ENCODE peak calls at places on chromosomes 11 and 22, in four cellular contexts. M is RWPE1, J is tibial artery, C is PC-3. G is an unnamed sample.
A peak's percentile ranks its signal among the peaks of the same experiment; 100 is the strongest.

GRCh38 chr11:57345555-57346151 is 7.5 kb downstream of the P2RX3 start:
- DNase-seq in M (peak; percentile 90), C (peak; percentile 94), J (peak; percentile 74), G (peak; percentile 63)

GRCh38 chr11:38971141-38971540 is 2373.1 kb upstream of the RAG2 start:
- DNase-seq in M (peak; percentile 81), J (no peak), C (peak; percentile 85), G (no peak)

GRCh38 chr22:43272301-43272700 is 70.9 kb downstream of the SCUBE1 start:
- DNase-seq in J (no peak), C (no peak), M (no peak), G (no peak)

GRCh38 chr11:90220391-90220790 is 2.5 kb downstream of the CHORDC1 start:
- DNase-seq in C (peak; percentile 76), J (no peak), M (peak; percentile 50), G (peak; percentile 56)

GRCh38 chr22:23218867-23219251 is 38.5 kb downstream of the BCR start:
- DNase-seq in M (no peak), J (no peak), C (no peak), G (no peak)

GRCh38 chr11:40274017-40274416 is 1185.4 kb downstream of the LRRC4C start:
- DNase-seq in C (peak; percentile 2), M (no peak), J (no peak), G (peak; percentile 53)

GRCh38 chr22:32050678-32051515 is 7.8 kb downstream of the SLC5A1 start:
- DNase-seq in M (peak; percentile 85), J (peak; percentile 38), C (peak; percentile 88), G (peak; percentile 86)

GRCh38 chr11:99693941-99694492 is 673.3 kb downstream of the CNTN5 start:
- DNase-seq in C (peak; percentile 88), M (peak; percentile 60), J (no peak), G (peak; percentile 80)

GRCh38 chr22:26322179-26322905 is 106.7 kb upstream of the ASPHD2 start:
- DNase-seq in M (peak; percentile 74), C (peak; percentile 75), J (no peak), G (peak; percentile 71)

GRCh38 chr11:125552927-125553326 is 16.4 kb upstream of the EI24 start:
- DNase-seq in J (no peak), M (no peak), C (no peak), G (no peak)

GRCh38 chr22:19149047-19149883 is 827 bp downstream of the GSC2 start:
- DNase-seq in C (no peak), J (no peak), M (no peak), G (no peak)

GRCh38 chr22:25362883-25363240 is 143.4 kb downstream of the CRYBB2 start:
- DNase-seq in J (peak; percentile 17), M (no peak), C (no peak), G (no peak)

GRCh38 chr11:7414729-7415536 is 70.4 kb upstream of the OLFML1 start:
- DNase-seq in M (no peak), C (no peak), J (no peak), G (no peak)

GRCh38 chr11:12185106-12185690 is 74.8 kb downstream of the MICAL2 start:
- DNase-seq in C (no peak), J (no peak), M (no peak), G (no peak)

GRCh38 chr11:12187399-12187798 is 77.0 kb downstream of the MICAL2 start:
- DNase-seq in C (no peak), M (no peak), J (no peak), G (peak; percentile 36)

GRCh38 chr11:12184696-12185095 is 74.3 kb downstream of the MICAL2 start:
- DNase-seq in J (no peak), C (peak; percentile 23), M (no peak), G (no peak)

GRCh38 chr11:12186683-12187082 is 76.3 kb downstream of the MICAL2 start:
- DNase-seq in J (no peak), M (no peak), C (no peak), G (no peak)

DNA sequence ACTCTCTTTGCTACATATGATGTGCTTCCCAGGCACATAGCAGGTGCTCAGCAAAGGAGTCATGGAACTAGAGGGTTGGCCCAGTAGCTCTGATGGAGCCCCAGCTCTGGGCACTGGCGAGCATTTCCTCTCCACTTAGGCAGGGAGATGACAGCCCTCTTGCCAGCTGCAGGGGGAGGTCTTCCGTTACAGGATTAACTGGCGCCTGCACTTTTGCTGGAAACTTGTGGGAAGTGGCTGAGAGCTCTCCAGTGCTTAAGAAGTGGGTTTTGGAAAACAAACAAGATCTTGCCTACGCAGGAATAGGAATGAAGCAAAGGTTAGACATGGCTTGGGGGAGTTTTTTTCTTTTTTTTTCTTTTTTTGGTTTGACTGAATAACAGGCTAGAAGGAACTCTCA is 75.5 kb downstream of the MICAL2 start:
- DNase-seq in J (no peak), C (no peak), M (no peak), G (no peak)
- H3K27ac ChIP-seq in J (peak overlapping the region; percentile 91), C (no peak overlapping the region), M (peak overlapping the region; percentile 56), G (peak overlapping the region; percentile 66)

DNA sequence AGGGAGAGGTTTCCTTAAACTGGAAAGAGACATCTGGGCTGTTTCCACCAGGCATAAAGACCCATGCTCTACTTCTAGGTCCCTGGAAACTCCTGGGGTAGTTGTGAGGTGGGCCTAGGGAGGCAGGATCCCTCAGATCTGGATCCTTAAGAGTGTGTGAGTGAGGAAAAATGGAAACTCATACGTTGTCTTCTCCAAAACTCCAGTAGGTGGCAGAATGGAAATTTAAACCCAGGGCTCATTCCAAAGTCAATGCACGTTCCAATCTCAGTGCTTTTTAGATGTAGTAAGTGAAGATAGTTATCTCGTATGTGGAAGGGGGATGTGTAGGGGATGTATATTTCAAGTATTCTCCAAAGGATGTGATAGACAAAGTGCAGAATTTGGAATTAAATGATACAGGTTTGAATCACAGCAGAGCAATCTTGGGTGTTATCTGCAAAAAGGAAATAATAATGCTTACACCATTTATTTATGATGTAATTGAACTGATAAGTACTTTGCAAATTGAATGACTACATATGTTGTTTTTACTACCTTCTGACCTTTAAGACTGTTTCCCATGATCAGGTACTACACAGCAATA is 13.1 kb upstream of the MMP1 start:
- DNase-seq in J (no peak), C (peak; percentile 69), M (no peak), G (peak; percentile 18)
- TF ChIP-seq CTCF in J (no peak), C (peak; percentile 88), M (peak; percentile 58), G (peak; percentile 69)

DNA sequence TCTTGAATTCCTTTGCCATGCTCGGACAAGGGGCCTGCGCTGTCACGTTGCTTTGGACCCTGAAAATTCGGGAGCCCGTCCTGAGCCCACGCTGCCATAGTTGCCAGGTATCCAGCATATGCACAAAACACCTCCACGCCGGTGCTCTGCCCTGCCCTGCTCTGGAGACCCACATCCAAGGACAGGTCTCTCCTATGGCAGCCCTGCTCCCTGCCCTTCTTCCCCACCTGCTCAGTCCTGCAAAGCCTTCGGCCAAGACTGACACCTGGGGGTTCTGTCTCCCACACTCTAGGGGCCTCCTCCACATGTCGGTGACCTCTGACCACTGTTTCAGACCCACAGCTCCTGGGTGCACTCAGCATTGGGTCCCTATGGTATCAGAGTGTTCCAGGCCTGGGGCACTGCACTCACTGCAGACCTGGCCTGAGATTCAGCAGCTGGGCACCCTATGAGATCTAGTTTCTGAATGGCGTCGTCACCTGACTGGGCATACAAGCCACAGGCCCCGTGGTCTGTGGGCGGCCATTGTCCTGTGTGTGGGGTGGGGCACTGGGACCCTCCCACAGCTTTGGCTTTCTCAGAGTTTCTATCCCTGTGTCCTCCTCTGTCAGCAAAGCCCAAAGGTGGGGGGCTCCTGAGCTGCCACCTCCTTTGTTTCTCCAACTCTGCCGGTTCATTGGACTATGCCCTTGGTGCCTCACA is 2.0 kb upstream of the KRTAP5-6 start:
- DNase-seq in C (no peak), M (no peak), J (no peak), G (no peak)
- H3K27ac ChIP-seq in C (no peak overlapping the region), M (peak overlapping the region; percentile 76), J (no peak overlapping the region), G (no peak overlapping the region)

GRCh38 chr11:120547301-120547700 is 35.8 kb downstream of the GRIK4 start:
- DNase-seq in M (no peak), J (no peak), C (no peak), G (no peak)

GRCh38 chr11:120546312-120547205 is 35.0 kb downstream of the GRIK4 start:
- DNase-seq in C (peak; percentile 97), J (peak; percentile 78), M (peak; percentile 88), G (peak; percentile 94)

GRCh38 chr11:120549346-120549745 is 37.8 kb downstream of the GRIK4 start:
- DNase-seq in C (no peak), J (no peak), M (no peak), G (no peak)

GRCh38 chr11:120548682-120549209 is 37.2 kb downstream of the GRIK4 start:
- DNase-seq in M (no peak), J (no peak), C (no peak), G (no peak)

GRCh38 chr11:120547871-120548681 is 36.5 kb downstream of the GRIK4 start:
- DNase-seq in C (peak; percentile 95), J (peak; percentile 80), M (peak; percentile 75), G (peak; percentile 92)
- TF ChIP-seq CTCF in C (peak; percentile 45), J (no peak), M (no peak), G (peak; percentile 16)

GRCh38 chr22:20549232-20549841 is 41.9 kb downstream of the MED15 start:
- DNase-seq in C (no peak), J (no peak), M (no peak), G (no peak)
- H3K27ac ChIP-seq in C (no peak overlapping the region), J (peak overlapping the region; percentile 96), M (peak overlapping the region; percentile 56), G (peak overlapping the region; percentile 94)

DNA sequence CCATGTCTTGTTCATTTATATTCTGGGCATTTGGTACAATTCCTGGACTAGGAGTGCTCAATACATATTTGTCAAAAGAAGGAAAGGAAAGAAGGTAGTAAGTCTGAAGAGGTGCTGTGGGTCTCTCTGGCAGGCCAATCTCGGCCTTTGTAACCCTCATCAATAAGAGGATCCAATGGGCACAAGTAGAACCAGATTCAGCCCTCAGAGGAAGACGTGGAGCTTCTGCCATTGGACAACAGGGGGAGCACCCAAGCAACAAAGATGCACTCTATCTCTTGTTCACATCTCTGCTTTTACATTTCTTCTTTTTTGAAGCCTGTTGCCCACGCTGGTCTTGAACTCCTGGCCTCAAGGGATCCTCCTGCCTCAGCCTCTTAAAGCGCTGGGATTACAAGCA is 2.2 kb upstream of the VPS11 start:
- DNase-seq in J (no peak), M (no peak), C (peak; percentile 66), G (peak; percentile 31)
- TF ChIP-seq CTCF in J (no peak), M (peak; percentile 20), C (peak; percentile 79), G (peak; percentile 78)

DNA sequence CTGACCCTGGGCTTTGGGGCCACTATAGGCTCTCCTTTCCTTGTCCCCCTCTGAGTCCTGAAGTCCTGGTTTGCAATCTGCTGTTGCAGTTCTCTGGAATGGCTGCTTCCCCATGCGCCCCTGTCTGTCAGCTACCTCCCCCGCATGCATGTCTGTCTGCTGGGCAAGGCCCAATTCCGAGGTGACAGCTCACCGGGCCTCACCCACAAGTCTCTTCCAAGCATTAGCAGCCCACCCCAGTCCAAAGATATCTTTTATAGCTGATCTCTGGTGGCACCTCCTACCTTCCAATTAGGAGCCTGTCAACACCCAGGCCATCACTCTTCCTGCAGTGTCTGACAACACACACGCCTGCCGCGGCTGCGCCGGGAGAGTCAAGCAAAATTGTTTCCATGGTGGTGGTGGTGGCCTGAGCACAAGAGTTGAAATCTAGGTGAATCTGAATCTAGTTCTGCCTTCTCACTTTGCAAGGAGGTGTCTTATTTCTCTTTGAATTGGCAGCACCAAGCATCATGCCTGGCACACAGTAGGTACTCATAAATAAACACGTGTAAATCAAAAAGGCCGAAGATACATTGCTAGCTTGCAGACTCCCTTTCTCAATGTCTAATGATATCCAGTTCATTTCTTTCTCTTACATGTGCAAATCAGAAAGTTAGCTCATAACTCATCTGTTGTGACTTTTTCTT is 1.2 kb upstream of the LMO2 start:
- DNase-seq in J (no peak), C (no peak), M (no peak), G (no peak)
- H3K27ac ChIP-seq in J (no peak overlapping the region), C (no peak overlapping the region), M (no peak overlapping the region), G (no peak overlapping the region)

DNA sequence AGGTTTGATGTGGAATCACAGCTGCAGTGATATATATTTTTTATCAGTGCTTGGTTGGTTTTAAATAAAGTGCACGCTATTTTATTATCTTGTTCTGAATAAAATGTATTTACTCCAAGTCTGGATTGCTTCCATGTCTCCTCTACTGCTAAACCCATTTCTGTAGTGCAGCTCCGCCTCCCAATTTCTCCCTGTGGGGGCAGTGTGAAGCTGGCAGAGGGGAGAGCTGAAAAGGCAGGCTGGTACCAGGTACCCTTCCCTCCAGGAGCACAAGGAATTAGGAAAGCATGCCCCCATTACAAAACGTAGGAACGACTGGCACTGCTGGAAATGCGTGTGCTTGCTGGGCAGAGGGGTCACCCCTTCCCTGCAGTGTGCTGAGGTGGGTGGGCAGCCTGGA is 934 bp upstream of the TMEM132A start:
- DNase-seq in M (no peak), J (no peak), C (no peak), G (no peak)
- TF ChIP-seq CTCF in M (no peak), J (no peak), C (no peak), G (no peak)